ENCODE peak calls at places on chromosomes 1 and 21, in six cellular contexts. One of them, this sample, is unnamed.

GRCh38 chr1:75053207-75053606 is 81.0 kb upstream of the LHX8 start:
- DNase-seq in mesenchymal stem cell: peak; percentile 4
- DNase-seq in neuronal stem cell: no peak
- DNase-seq in IMR-90: no peak
- DNase-seq in H1: no peak
- DNase-seq in mesendoderm: peak; percentile 57
- DNase-seq in this sample: no peak

GRCh38 chr1:198560093-198560638 is 19.7 kb upstream of the ATP6V1G3 start:
- DNase-seq in mesenchymal stem cell: no peak
- DNase-seq in neuronal stem cell: no peak
- DNase-seq in IMR-90: no peak
- DNase-seq in H1: no peak
- DNase-seq in mesendoderm: no peak
- DNase-seq in this sample: no peak

GRCh38 chr1:97581614-97582051 is 339.2 kb downstream of the DPYD start:
- DNase-seq in mesenchymal stem cell: peak; percentile 63
- DNase-seq in neuronal stem cell: no peak
- DNase-seq in IMR-90: peak; percentile 45
- DNase-seq in H1: no peak
- DNase-seq in mesendoderm: peak; percentile 93
- DNase-seq in this sample: peak; percentile 38

GRCh38 chr1:11944358-11944981 is 10.0 kb downstream of the PLOD1 start:
- DNase-seq in mesenchymal stem cell: peak; percentile 61
- DNase-seq in neuronal stem cell: peak; percentile 42
- DNase-seq in IMR-90: no peak
- DNase-seq in H1: no peak
- DNase-seq in mesendoderm: peak; percentile 74
- DNase-seq in this sample: peak; percentile 80

GRCh38 chr1:26307363-26307781 is 936 bp upstream of the UBXN11 start:
- DNase-seq in mesenchymal stem cell: no peak
- DNase-seq in neuronal stem cell: no peak
- DNase-seq in IMR-90: no peak
- DNase-seq in H1: no peak
- DNase-seq in mesendoderm: no peak
- DNase-seq in this sample: no peak

GRCh38 chr21:34073749-34074282 is 438 bp downstream of the MRPS6 start:
- DNase-seq in mesenchymal stem cell: no peak
- DNase-seq in neuronal stem cell: no peak
- DNase-seq in IMR-90: no peak
- DNase-seq in H1: no peak
- DNase-seq in mesendoderm: no peak
- DNase-seq in this sample: no peak

GRCh38 chr1:83508485-83509151 is 490.3 kb downstream of the TTLL7 start:
- DNase-seq in mesenchymal stem cell: peak; percentile 95
- DNase-seq in neuronal stem cell: no peak
- DNase-seq in IMR-90: peak; percentile 41
- DNase-seq in H1: no peak
- DNase-seq in mesendoderm: peak; percentile 34
- DNase-seq in this sample: no peak

GRCh38 chr1:36602189-36602588 is 119.5 kb upstream of the CSF3R start:
- DNase-seq in mesenchymal stem cell: no peak
- DNase-seq in neuronal stem cell: no peak
- DNase-seq in IMR-90: no peak
- DNase-seq in H1: no peak
- DNase-seq in mesendoderm: no peak
- DNase-seq in this sample: no peak

GRCh38 chr21:39673736-39674135 is 61.0 kb downstream of the B3GALT5 start:
- DNase-seq in mesenchymal stem cell: no peak
- DNase-seq in neuronal stem cell: no peak
- DNase-seq in IMR-90: no peak
- DNase-seq in H1: no peak
- DNase-seq in mesendoderm: no peak
- DNase-seq in this sample: no peak

GRCh38 chr1:40708750-40709099 is 17.2 kb downstream of the NFYC start:
- DNase-seq in mesenchymal stem cell: peak; percentile 95
- DNase-seq in neuronal stem cell: no peak
- DNase-seq in IMR-90: peak; percentile 91
- DNase-seq in H1: no peak
- DNase-seq in mesendoderm: peak; percentile 95
- DNase-seq in this sample: no peak

DNA sequence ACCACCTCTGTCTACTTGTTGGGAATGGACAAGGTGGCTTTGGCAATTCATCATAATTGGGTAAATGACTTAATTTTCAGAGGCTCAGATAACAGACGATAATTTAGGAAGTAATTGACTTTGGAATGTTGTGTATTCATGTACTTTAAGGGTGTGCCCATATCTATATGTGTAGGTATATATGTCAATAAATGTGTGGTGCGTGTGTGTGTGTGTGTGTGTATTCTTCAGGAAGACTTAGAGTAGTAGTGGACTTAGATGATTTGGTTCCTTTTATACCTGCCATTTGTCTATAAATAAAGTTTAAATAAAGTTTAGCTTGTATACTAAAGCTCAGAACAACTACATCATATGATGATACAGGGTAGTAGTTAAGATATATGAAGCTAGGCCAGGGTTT is 20.0 kb upstream of the JUN start:
- DNase-seq in mesenchymal stem cell: no peak
- DNase-seq in neuronal stem cell: no peak
- DNase-seq in IMR-90: no peak
- DNase-seq in H1: no peak
- DNase-seq in mesendoderm: no peak
- DNase-seq in this sample: no peak
- H2BK15ac ChIP-seq in mesenchymal stem cell: no peak overlapping the region
- H2BK15ac ChIP-seq in neuronal stem cell: no peak overlapping the region
- H2BK15ac ChIP-seq in IMR-90: no peak overlapping the region
- H2BK15ac ChIP-seq in H1: no peak overlapping the region
- H2BK15ac ChIP-seq in mesendoderm: no peak overlapping the region
- H2BK15ac ChIP-seq in this sample: no peak overlapping the region

GRCh38 chr1:203526572-203526971 is 32.6 kb downstream of the OPTC start:
- DNase-seq in mesenchymal stem cell: no peak
- DNase-seq in neuronal stem cell: no peak
- DNase-seq in IMR-90: no peak
- DNase-seq in H1: no peak
- DNase-seq in mesendoderm: no peak
- DNase-seq in this sample: no peak
- H3K23ac ChIP-seq in mesenchymal stem cell: no peak overlapping the region
- H3K23ac ChIP-seq in neuronal stem cell: no peak overlapping the region
- H3K23ac ChIP-seq in IMR-90: peak overlapping the region; percentile 49
- H3K23ac ChIP-seq in H1: no peak overlapping the region
- H3K23ac ChIP-seq in mesendoderm: no peak overlapping the region
- H3K23ac ChIP-seq in this sample: no peak overlapping the region

DNA sequence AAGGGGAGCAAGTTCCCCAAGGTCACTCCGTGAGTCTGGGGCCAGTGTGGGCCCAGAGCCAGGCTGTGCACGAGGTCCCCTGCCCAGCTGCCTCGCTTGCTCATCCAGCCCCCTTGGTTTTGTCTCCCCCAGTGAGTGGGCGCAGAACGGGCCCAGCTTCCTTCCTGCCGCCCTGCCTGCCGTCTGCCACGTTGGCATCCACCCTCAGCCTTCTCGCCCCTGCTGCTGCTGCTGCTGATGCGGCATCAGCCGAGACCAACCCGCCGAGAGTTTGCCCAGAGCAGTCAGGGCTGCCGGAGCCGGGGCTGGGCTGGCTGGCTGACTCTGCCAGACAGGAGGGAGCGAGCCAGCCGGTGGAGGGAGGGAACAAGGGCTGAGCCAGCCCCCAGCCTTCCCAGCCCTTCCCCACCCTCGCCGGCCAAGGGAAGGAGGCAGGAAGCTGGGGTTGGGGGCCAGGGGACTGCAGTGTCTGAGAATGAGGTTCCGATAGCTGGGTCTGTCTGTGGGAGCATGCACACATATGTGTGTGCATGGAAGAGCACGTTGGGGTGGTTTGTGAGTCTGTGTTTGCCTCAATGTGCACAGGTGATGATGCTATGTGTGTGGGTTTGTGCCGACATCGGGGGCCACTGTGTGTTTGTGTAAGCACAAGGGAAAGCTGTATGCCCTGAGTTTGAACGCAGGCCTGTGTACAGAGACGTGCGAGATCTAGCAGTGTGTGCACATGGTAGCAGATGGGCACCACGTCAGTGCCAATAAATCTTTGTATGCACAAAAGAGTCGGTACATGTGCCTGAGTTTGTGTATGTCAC is 31.6 kb upstream of the WASF2 start:
- DNase-seq in mesenchymal stem cell: no peak
- DNase-seq in neuronal stem cell: no peak
- DNase-seq in IMR-90: no peak
- DNase-seq in H1: no peak
- DNase-seq in mesendoderm: no peak
- DNase-seq in this sample: no peak
- H3K4me2 ChIP-seq in mesenchymal stem cell: no peak overlapping the region
- H3K4me2 ChIP-seq in neuronal stem cell: no peak overlapping the region
- H3K4me2 ChIP-seq in IMR-90: no peak overlapping the region
- H3K4me2 ChIP-seq in H1: no peak overlapping the region
- H3K4me2 ChIP-seq in mesendoderm: no peak overlapping the region
- H3K4me2 ChIP-seq in this sample: no peak overlapping the region

GRCh38 chr1:180178511-180179161 is 24.0 kb downstream of the QSOX1 start:
- DNase-seq in mesenchymal stem cell: peak; percentile 62
- DNase-seq in neuronal stem cell: no peak
- DNase-seq in IMR-90: peak; percentile 43
- DNase-seq in H1: no peak
- DNase-seq in mesendoderm: peak; percentile 61
- DNase-seq in this sample: peak; percentile 68

GRCh38 chr1:180176965-180177364 is 22.3 kb downstream of the QSOX1 start:
- DNase-seq in mesenchymal stem cell: no peak
- DNase-seq in neuronal stem cell: no peak
- DNase-seq in IMR-90: no peak
- DNase-seq in H1: no peak
- DNase-seq in mesendoderm: no peak
- DNase-seq in this sample: no peak

GRCh38 chr1:180181048-180181447 is 26.4 kb downstream of the QSOX1 start:
- DNase-seq in mesenchymal stem cell: peak; percentile 22
- DNase-seq in neuronal stem cell: no peak
- DNase-seq in IMR-90: no peak
- DNase-seq in H1: no peak
- DNase-seq in mesendoderm: peak; percentile 17
- DNase-seq in this sample: no peak

GRCh38 chr1:180177931-180178330 is 23.3 kb downstream of the QSOX1 start:
- DNase-seq in mesenchymal stem cell: no peak
- DNase-seq in neuronal stem cell: no peak
- DNase-seq in IMR-90: no peak
- DNase-seq in H1: no peak
- DNase-seq in mesendoderm: no peak
- DNase-seq in this sample: no peak

DNA sequence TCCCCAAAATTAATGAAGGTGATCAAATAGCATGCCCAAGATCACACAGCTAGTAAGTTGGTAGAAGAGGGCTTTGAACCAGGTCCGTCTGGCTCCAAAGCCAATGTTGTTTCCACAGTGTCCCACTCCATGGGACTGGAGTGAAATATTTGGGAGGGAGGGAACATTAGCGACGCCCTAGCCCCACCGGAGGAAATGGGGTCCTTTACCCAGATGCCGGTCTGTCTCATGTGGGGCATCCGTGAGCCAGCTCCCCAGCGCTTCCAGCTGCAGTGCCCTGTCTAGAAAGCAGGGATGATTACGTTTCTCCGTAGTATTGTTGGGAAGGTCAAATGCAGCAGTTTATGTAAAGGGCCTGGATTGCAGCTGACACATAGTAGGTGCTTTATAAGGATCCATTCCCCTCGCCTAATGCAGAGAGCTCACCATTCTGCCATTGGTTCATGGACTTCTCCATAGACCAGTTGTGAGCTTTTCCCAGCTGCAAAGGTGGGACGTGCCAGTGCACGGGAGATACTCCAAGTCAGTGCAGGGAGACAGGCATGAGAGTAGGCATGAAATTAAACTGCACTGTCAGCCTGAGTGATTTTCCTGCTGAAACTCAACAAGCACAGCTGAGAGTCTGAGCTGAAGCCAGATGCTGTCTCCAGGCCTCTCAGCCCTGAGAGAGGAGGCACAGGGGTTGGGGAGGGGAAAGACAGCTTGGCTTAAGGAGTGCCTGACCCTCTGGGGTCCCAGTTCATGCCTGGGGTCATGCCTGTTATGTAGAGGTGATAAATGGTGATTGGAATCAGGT is 24.7 kb downstream of the QSOX1 start:
- DNase-seq in mesenchymal stem cell: no peak
- DNase-seq in neuronal stem cell: no peak
- DNase-seq in IMR-90: no peak
- DNase-seq in H1: no peak
- DNase-seq in mesendoderm: no peak
- DNase-seq in this sample: no peak
- H2BK15ac ChIP-seq in mesenchymal stem cell: no peak overlapping the region
- H2BK15ac ChIP-seq in neuronal stem cell: no peak overlapping the region
- H2BK15ac ChIP-seq in IMR-90: no peak overlapping the region
- H2BK15ac ChIP-seq in H1: no peak overlapping the region
- H2BK15ac ChIP-seq in mesendoderm: no peak overlapping the region
- H2BK15ac ChIP-seq in this sample: no peak overlapping the region

GRCh38 chr1:39680751-39681150 is 8.8 kb upstream of the NT5C1A start:
- DNase-seq in mesenchymal stem cell: no peak
- DNase-seq in neuronal stem cell: no peak
- DNase-seq in IMR-90: no peak
- DNase-seq in H1: no peak
- DNase-seq in mesendoderm: no peak
- DNase-seq in this sample: no peak

GRCh38 chr1:39681294-39681693 is 9.4 kb upstream of the NT5C1A start:
- DNase-seq in mesenchymal stem cell: no peak
- DNase-seq in neuronal stem cell: no peak
- DNase-seq in IMR-90: no peak
- DNase-seq in H1: no peak
- DNase-seq in mesendoderm: no peak
- DNase-seq in this sample: no peak

GRCh38 chr1:39677645-39678044 is 5.7 kb upstream of the NT5C1A start:
- DNase-seq in mesenchymal stem cell: no peak
- DNase-seq in neuronal stem cell: no peak
- DNase-seq in IMR-90: no peak
- DNase-seq in H1: no peak
- DNase-seq in mesendoderm: no peak
- DNase-seq in this sample: no peak

GRCh38 chr1:39681999-39682398 is 9.2 kb downstream of the HPCAL4 start:
- DNase-seq in mesenchymal stem cell: no peak
- DNase-seq in neuronal stem cell: no peak
- DNase-seq in IMR-90: no peak
- DNase-seq in H1: no peak
- DNase-seq in mesendoderm: no peak
- DNase-seq in this sample: no peak

DNA sequence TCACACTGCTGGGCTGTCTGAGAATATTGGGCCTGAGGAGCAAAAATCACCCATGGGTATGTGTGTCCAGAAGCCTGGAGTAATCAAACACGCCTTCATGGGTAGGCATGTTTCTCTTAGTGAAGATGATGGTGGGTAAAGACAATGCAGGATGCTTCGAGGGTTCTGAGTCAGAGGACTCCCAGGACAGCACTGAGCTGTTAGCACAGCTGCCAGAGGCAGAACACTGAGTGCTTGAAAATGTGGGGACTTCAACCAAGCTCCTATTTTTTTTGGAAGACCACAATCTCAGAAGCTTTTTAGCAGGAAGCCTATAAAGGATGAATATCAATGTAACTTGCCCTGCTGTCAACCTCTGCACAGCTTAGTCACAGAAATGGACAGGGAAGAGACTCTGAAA is 7.9 kb upstream of the NT5C1A start:
- DNase-seq in mesenchymal stem cell: no peak
- DNase-seq in neuronal stem cell: no peak
- DNase-seq in IMR-90: no peak
- DNase-seq in H1: no peak
- DNase-seq in mesendoderm: no peak
- DNase-seq in this sample: no peak
- H3K23ac ChIP-seq in mesenchymal stem cell: no peak overlapping the region
- H3K23ac ChIP-seq in neuronal stem cell: no peak overlapping the region
- H3K23ac ChIP-seq in IMR-90: no peak overlapping the region
- H3K23ac ChIP-seq in H1: no peak overlapping the region
- H3K23ac ChIP-seq in mesendoderm: no peak overlapping the region
- H3K23ac ChIP-seq in this sample: no peak overlapping the region